ENCODE peak calls at places on chromosomes 3 and 15, in nine cellular contexts. D, Y, C, Z, U, W, G, H and P are unnamed samples.
A peak's percentile ranks its signal among the peaks of the same experiment; 100 is the strongest.

GRCh38 chr3:151146071-151146730 is 56.8 kb downstream of the GPR171 start:
- DNase-seq in D (peak; percentile 89), Y (peak; percentile 57), C (peak; percentile 78), Z (peak; percentile 13), U (peak; percentile 82), W (peak; percentile 71), G (no peak), H (peak; percentile 79), P (peak; percentile 78)

GRCh38 chr15:98154863-98155262 is 194.4 kb downstream of the ARRDC4 start:
- DNase-seq in D (peak; percentile 19), Y (peak; percentile 84), C (no peak), Z (no peak), U (no peak), W (no peak), G (no peak), H (peak; percentile 43), P (no peak)

GRCh38 chr15:71083349-71083748 is 31.9 kb upstream of the THSD4 start:
- DNase-seq in D (no peak), Y (peak; percentile 92), C (no peak), Z (peak; percentile 72), U (no peak), W (no peak), G (no peak), H (no peak), P (no peak)

GRCh38 chr15:41523097-41523496 is 9.5 kb upstream of the LTK start:
- DNase-seq in D (no peak), Y (peak; percentile 17), C (no peak), Z (no peak), U (no peak), W (no peak), G (no peak), H (no peak), P (no peak)

GRCh38 chr3:36648241-36649034 is 115.9 kb downstream of the DCLK3 start:
- DNase-seq in D (peak; percentile 94), Y (peak; percentile 98), C (no peak), Z (no peak), U (no peak), W (peak; percentile 6), G (no peak), H (peak; percentile 93), P (no peak)

GRCh38 chr3:12758025-12758830 is 831 bp downstream of the TMEM40 start:
- DNase-seq in D (peak; percentile 48), Y (peak; percentile 57), C (no peak), Z (no peak), U (no peak), W (no peak), G (no peak), H (peak; percentile 44), P (no peak)

GRCh38 chr3:187325632-187326031 is 34.1 kb upstream of the MASP1 start:
- DNase-seq in D (no peak), Y (no peak), C (no peak), Z (no peak), U (no peak), W (no peak), G (no peak), H (no peak), P (no peak)

GRCh38 chr3:27200721-27201434 is 168.3 kb downstream of the NEK10 start:
- DNase-seq in D (peak; percentile 19), Y (no peak), C (peak; percentile 34), Z (no peak), U (no peak), W (no peak), G (no peak), H (no peak), P (peak; percentile 15)

GRCh38 chr3:37592328-37592727 is 269.4 kb upstream of the CTDSPL start:
- DNase-seq in D (no peak), Y (no peak), C (no peak), Z (no peak), U (no peak), W (no peak), G (no peak), H (no peak), P (no peak)

GRCh38 chr3:30457081-30457480 is 149.3 kb upstream of the TGFBR2 start:
- DNase-seq in D (no peak), Y (no peak), C (no peak), Z (no peak), U (no peak), W (no peak), G (no peak), H (no peak), P (no peak)

GRCh38 chr3:122786067-122786466 is 7.6 kb downstream of the HSPBAP1 start:
- DNase-seq in D (peak; percentile 82), Y (peak; percentile 83), C (peak; percentile 29), Z (no peak), U (no peak), W (no peak), G (no peak), H (no peak), P (no peak)

GRCh38 chr3:161409069-161409468 is 37.8 kb upstream of the SPTSSB start:
- DNase-seq in D (peak; percentile 94), Y (peak; percentile 27), C (peak; percentile 36), Z (no peak), U (no peak), W (peak; percentile 49), G (no peak), H (peak; percentile 56), P (peak; percentile 16)

GRCh38 chr15:42890161-42890913 is 30.2 kb downstream of the TTBK2 start:
- DNase-seq in D (peak; percentile 71), Y (peak; percentile 98), C (no peak), Z (no peak), U (no peak), W (no peak), G (no peak), H (peak; percentile 82), P (no peak)

GRCh38 chr3:98906230-98906629 is 4.7 kb upstream of the DCBLD2 start:
- DNase-seq in D (peak; percentile 89), Y (peak; percentile 96), C (no peak), Z (no peak), U (no peak), W (peak; percentile 54), G (no peak), H (no peak), P (no peak)

GRCh38 chr15:51065781-51066180 is 28.9 kb downstream of the TNFAIP8L3 start:
- DNase-seq in D (no peak), Y (no peak), C (no peak), Z (no peak), U (no peak), W (no peak), G (no peak), H (no peak), P (no peak)

GRCh38 chr3:44292947-44293346 is 45.6 kb upstream of the TCAIM start:
- DNase-seq in D (no peak), Y (no peak), C (no peak), Z (no peak), U (no peak), W (no peak), G (no peak), H (no peak), P (no peak)

GRCh38 chr15:69956417-69956816 is 141.3 kb downstream of the TLE3 start:
- DNase-seq in D (no peak), Y (no peak), C (no peak), Z (no peak), U (no peak), W (no peak), G (no peak), H (no peak), P (peak; percentile 34)

GRCh38 chr3:179929091-179929529 is 107.6 kb downstream of the PEX5L start:
- DNase-seq in D (peak; percentile 73), Y (peak; percentile 59), C (peak; percentile 30), Z (no peak), U (peak; percentile 44), W (peak; percentile 37), G (peak; percentile 11), H (no peak), P (peak; percentile 23)

GRCh38 chr15:63364293-63365003 is 17.2 kb downstream of the CA12 start:
- DNase-seq in D (no peak), Y (peak; percentile 20), C (no peak), Z (no peak), U (no peak), W (no peak), G (no peak), H (no peak), P (no peak)

GRCh38 chr3:13655074-13655913 is 106.4 kb downstream of the FBLN2 start:
- DNase-seq in D (peak; percentile 70), Y (peak; percentile 41), C (no peak), Z (no peak), U (peak; percentile 74), W (no peak), G (no peak), H (no peak), P (no peak)

GRCh38 chr3:143218176-143218575 is 98.6 kb downstream of the CHST2 start:
- DNase-seq in D (no peak), Y (no peak), C (no peak), Z (no peak), U (no peak), W (no peak), G (no peak), H (no peak), P (no peak)
- H3K27ac ChIP-seq in D (no peak overlapping the region), Y (no peak overlapping the region), C (no peak overlapping the region), Z (no peak overlapping the region), U (no peak overlapping the region), W (no peak overlapping the region), G (no peak overlapping the region), H (no peak overlapping the region), P (no peak overlapping the region)

GRCh38 chr15:52557242-52557641 is 11.6 kb downstream of the ARPP19 start:
- DNase-seq in D (no peak), Y (peak; percentile 58), C (no peak), Z (no peak), U (no peak), W (no peak), G (no peak), H (no peak), P (no peak)
- H3K27ac ChIP-seq in D (no peak overlapping the region), Y (no peak overlapping the region), C (no peak overlapping the region), Z (no peak overlapping the region), U (no peak overlapping the region), W (no peak overlapping the region), G (no peak overlapping the region), H (no peak overlapping the region), P (peak overlapping the region; percentile 25)

DNA sequence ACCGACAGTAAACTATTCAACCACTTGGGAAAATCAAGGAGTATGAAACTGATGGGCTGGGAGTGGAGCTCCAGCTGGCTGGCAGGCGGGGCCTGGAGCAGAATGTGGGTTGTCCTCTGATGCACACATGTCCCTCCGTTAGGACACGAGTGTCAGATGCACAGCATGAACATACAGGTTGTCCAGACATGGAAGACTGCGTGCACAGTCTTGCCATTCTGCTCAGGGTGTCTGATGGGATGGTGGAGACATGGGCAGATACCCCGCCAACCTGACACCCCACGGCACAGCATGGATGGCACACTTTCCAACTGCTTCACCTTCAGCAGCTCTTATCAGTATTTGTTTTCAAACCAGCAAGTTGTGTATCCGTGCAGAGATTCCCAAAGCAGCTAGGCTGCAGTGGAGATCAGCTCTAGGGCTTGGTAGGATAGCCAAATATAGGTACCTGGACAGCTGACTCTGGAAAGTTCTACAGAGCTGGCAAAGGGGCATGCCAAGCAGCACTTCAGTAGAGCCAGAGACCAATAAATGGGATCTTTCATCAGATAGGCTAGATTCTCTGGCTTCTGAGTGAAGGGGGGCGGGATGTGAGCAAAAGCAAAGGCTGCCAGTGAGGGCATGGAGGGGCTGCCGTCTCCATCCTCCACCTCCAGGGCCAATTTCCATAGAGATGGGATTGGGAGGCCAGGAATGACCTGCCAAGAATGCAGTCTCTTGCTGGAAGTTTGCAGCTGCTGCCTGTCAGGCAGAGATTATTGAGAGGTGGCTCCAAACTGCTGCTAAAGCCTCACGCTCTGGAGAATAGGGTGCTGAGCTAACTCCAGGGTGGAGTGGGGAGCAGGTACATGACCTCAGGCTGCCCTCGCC is 47.2 kb upstream of the KY start:
- DNase-seq in D (no peak), Y (no peak), C (no peak), Z (no peak), U (no peak), W (no peak), G (no peak), H (no peak), P (no peak)
- H3K27ac ChIP-seq in D (no peak overlapping the region), Y (no peak overlapping the region), C (no peak overlapping the region), Z (no peak overlapping the region), U (no peak overlapping the region), W (no peak overlapping the region), G (no peak overlapping the region), H (no peak overlapping the region), P (no peak overlapping the region)

GRCh38 chr3:102180291-102180931 is 254.4 kb upstream of the ZPLD1 start:
- DNase-seq in D (peak; percentile 71), Y (peak; percentile 94), C (no peak), Z (no peak), U (no peak), W (no peak), G (no peak), H (no peak), P (no peak)
- H3K27ac ChIP-seq in D (peak overlapping the region; percentile 88), Y (peak overlapping the region; percentile 76), C (no peak overlapping the region), Z (peak overlapping the region; percentile 75), U (no peak overlapping the region), W (no peak overlapping the region), G (no peak overlapping the region), H (no peak overlapping the region), P (no peak overlapping the region)